ENCODE peak calls at places on chromosomes 11 and 22, in five cellular contexts. E, T, S, B and Z are unnamed samples.

GRCh38 chr11:57643802-57644201 is 5.9 kb downstream of the YPEL4 start:
- DNase-seq in B (no peak), E (no peak), T (no peak), S (no peak), Z (no peak)

GRCh38 chr22:30890689-30891442 is 77.7 kb downstream of the MORC2 start:
- DNase-seq in T (peak), S (no peak), B (no peak), E (peak), Z (peak)

GRCh38 chr11:17548444-17548843 is 1.4 kb downstream of the OTOG start:
- DNase-seq in B (no peak), S (no peak), E (no peak), T (no peak), Z (no peak)

GRCh38 chr11:23236846-23237550 is 376.7 kb upstream of the CCDC179 start:
- DNase-seq in E (no peak), S (no peak), T (no peak), B (no peak), Z (no peak)

GRCh38 chr11:19187101-19187500 is 14.7 kb downstream of the CSRP3 start:
- DNase-seq in E (peak), T (no peak), S (no peak), B (peak), Z (no peak)

GRCh38 chr11:61803889-61804647 is 11.4 kb downstream of the FEN1 start:
- DNase-seq in S (no peak), E (no peak), B (no peak), T (no peak), Z (peak)

GRCh38 chr11:33734441-33735165 is 1.6 kb downstream of the CD59 start:
- DNase-seq in T (no peak), S (no peak), B (no peak), E (peak), Z (no peak)

GRCh38 chr11:26930518-26931247 is 63.2 kb upstream of the FIBIN start:
- DNase-seq in T (no peak), B (peak), E (no peak), S (no peak), Z (no peak)

GRCh38 chr11:19039409-19039808 is 21.1 kb downstream of the MRGPRX2 start:
- DNase-seq in B (no peak), E (no peak), T (no peak), S (no peak), Z (no peak)